ENCODE peak calls at places on chromosomes 13 and 19, in ten cellular contexts. G is ovary, Z is HCT116, N is sigmoid colon, F is Peyer's patch, U is IMR-90, J is A549, D is stomach, B is tibial nerve, X is heart left ventricle. H is an unnamed sample.

GRCh38 chr19:29645911-29646310 is 19.4 kb upstream of the PLEKHF1 start:
- DNase-seq in Z (no peak), G (peak; percentile 46), N (no peak), F (no peak), X (peak; percentile 60), B (no peak), J (no peak), U (peak; percentile 34), D (peak; percentile 77), H (no peak)

GRCh38 chr19:29277107-29277506 is 64.2 kb upstream of the UQCRFS1 start:
- DNase-seq in Z (no peak), F (peak; percentile 25), B (no peak), U (no peak), D (no peak), X (no peak), J (no peak), N (peak; percentile 28), G (no peak), H (peak; percentile 82)

GRCh38 chr19:575527-576506 is 3.4 kb downstream of the BSG start:
- DNase-seq in J (no peak), Z (no peak), G (peak; percentile 71), N (peak; percentile 87), D (peak; percentile 81), B (no peak), F (no peak), X (peak; percentile 78), U (peak; percentile 37), H (peak; percentile 93)

GRCh38 chr19:28023064-28023463 is 1189.9 kb downstream of the UQCRFS1 start:
- DNase-seq in F (no peak), U (no peak), J (no peak), N (no peak), Z (no peak), B (no peak), X (no peak), G (no peak), D (no peak), H (no peak)

GRCh38 chr19:37979547-37980082 is 72.6 kb downstream of the SIPA1L3 start:
- DNase-seq in Z (no peak), B (no peak), X (no peak), D (peak; percentile 67), J (no peak), U (no peak), G (no peak), N (no peak), F (peak; percentile 55), H (no peak)

GRCh38 chr19:1172353-1173159 is 1.5 kb downstream of the SBNO2 start:
- DNase-seq in D (peak; percentile 63), G (no peak), F (peak; percentile 50), B (peak; percentile 61), Z (no peak), X (no peak), J (no peak), U (peak; percentile 48), N (peak; percentile 88), H (no peak)

GRCh38 chr13:18212873-18213272 is 968.8 kb downstream of the TUBA3C start:
- DNase-seq in F (no peak), X (no peak), N (no peak), U (peak; percentile 1), D (no peak), B (peak; percentile 52), G (no peak), J (no peak), Z (no peak), H (no peak)

GRCh38 chr13:31204592-31204991 is 4.8 kb downstream of the B3GLCT start:
- DNase-seq in G (no peak), F (no peak), U (peak; percentile 60), B (no peak), J (peak; percentile 10), D (no peak), X (no peak), Z (peak; percentile 45), N (no peak), H (peak; percentile 56)

GRCh38 chr13:76878043-76878442 is 8.2 kb downstream of the KCTD12 start:
- DNase-seq in N (no peak), Z (no peak), U (no peak), G (no peak), F (no peak), B (no peak), X (no peak), D (no peak), J (no peak), H (no peak)

GRCh38 chr13:76882431-76882830 is 3.8 kb downstream of the KCTD12 start:
- DNase-seq in J (no peak), D (no peak), N (no peak), U (no peak), Z (no peak), X (no peak), B (no peak), F (no peak), G (no peak), H (no peak)

GRCh38 chr13:76875256-76875655 is 10.9 kb downstream of the KCTD12 start:
- DNase-seq in G (no peak), F (no peak), J (no peak), D (no peak), U (no peak), X (no peak), B (no peak), Z (no peak), N (no peak), H (no peak)

GRCh38 chr13:76879876-76880270 is 6.3 kb downstream of the KCTD12 start:
- DNase-seq in U (no peak), N (no peak), G (no peak), F (no peak), B (no peak), J (no peak), Z (no peak), X (no peak), D (no peak), H (no peak)

DNA sequence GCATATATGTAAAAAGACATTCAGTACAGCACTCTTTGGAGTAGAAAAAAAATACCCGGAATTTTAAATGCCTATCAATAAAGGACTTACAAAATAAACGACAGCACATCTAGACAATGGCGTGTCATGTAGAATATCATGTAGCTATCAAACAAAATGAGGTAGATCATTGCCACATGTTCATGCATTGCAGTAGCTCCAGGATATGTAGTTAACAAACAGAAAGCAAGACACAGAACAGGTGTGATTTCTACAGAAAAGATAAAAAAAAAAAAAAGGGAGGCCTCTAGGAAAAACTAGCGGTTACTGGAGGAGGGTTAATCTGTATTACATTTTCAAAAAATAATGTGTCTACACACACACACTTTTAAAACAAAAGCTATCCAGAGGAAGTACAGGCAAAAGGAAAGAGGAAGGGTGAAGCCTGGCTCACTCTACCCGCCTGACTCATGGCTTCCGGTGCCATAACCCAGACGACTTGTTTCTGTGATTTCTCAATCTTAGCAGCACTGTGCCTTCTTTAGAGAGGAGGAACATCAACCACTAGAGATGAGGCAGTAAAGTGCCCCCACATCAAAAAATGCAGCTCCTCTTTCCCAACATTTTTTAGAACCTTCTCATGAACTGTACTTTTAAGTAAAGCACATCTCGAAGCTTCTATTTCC is 6.9 kb downstream of the KCTD12 start:
- DNase-seq in X (peak; percentile 74), N (peak; percentile 89), U (peak; percentile 70), D (peak; percentile 38), B (peak; percentile 67), J (no peak), F (peak; percentile 58), G (peak; percentile 23), Z (no peak), H (peak; percentile 40)
- TF ChIP-seq POLR2A in X (no peak), N (no peak), U (no peak), D (no peak), B (no peak), J (no peak), F (no peak), G (no peak), Z (no peak), H (no peak)

DNA sequence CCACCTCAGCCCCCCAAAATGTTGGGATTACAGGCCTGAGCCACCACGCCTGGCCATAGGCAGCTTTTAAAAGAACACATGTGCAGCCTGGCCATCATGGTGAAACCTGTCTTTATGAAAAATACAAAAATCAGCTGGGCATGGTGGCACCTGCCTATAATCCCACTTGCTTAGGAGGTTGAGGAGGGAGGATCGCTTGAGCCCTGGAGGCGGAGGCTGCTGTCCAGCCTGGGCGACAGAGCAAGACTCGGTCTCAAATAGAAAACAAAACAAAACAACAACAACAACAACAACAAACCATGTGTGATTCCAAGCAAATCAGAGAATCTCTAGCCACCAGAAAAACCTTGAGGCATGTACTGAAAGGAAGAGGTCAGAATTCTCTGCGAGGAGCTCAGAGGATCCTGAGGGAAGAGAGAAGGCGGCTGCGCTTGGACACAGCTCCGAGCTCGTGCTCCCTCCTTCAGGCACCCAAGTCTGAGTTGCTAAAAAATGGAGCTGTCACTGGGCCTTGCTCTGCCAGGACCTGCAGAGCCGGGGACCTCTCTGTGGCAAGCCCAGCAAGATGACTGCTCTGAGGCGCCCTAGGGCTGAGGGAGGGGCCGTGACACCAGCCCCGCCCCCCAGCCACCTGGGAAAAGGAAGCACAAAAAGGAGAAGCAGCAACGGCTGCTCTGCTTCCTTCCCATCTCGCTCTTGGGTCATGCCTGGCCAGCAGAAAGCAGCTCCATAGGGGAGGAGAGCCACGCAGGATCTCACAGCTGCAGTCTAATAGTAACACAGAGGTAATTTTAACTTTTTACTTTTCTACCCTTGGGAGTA is at the start of gene ARL11:
- DNase-seq in U (no peak), Z (no peak), J (no peak), G (no peak), F (peak; percentile 91), X (peak; percentile 81), D (peak; percentile 56), B (peak; percentile 52), N (peak; percentile 76), H (no peak)
- TF ChIP-seq POLR2A in U (no peak), Z (no peak), J (no peak), G (no peak), F (peak; percentile 23), X (no peak), D (no peak), B (no peak), N (no peak), H (no peak)

GRCh38 chr13:110520431-110521295 is 40.9 kb downstream of the RAB20 start:
- DNase-seq in B (peak; percentile 91), N (peak; percentile 94), X (peak; percentile 83), F (peak; percentile 37), Z (no peak), U (peak; percentile 53), G (peak; percentile 49), J (no peak), D (peak; percentile 68), H (no peak)
- TF ChIP-seq POLR2A in B (peak; percentile 30), N (no peak), X (no peak), F (no peak), Z (no peak), U (no peak), G (no peak), J (no peak), D (no peak), H (no peak)

GRCh38 chr13:110642291-110642981 is 27.1 kb downstream of the NAXD start:
- DNase-seq in D (peak; percentile 22), X (peak; percentile 61), G (no peak), B (no peak), J (no peak), Z (no peak), U (no peak), F (no peak), N (no peak), H (no peak)

GRCh38 chr13:110644892-110645521 is 29.7 kb downstream of the NAXD start:
- DNase-seq in N (peak; percentile 90), Z (no peak), G (peak; percentile 77), B (no peak), X (peak; percentile 81), J (no peak), F (peak; percentile 69), U (peak; percentile 55), D (peak; percentile 77), H (no peak)

GRCh38 chr13:110643324-110643723 is 28.0 kb downstream of the NAXD start:
- DNase-seq in D (peak; percentile 24), Z (no peak), J (no peak), B (no peak), U (no peak), F (no peak), N (no peak), X (peak; percentile 45), G (no peak), H (no peak)

GRCh38 chr13:110645750-110646149 is 30.4 kb downstream of the NAXD start:
- DNase-seq in G (no peak), F (no peak), X (no peak), N (no peak), Z (no peak), J (no peak), D (no peak), B (no peak), U (no peak), H (no peak)

DNA sequence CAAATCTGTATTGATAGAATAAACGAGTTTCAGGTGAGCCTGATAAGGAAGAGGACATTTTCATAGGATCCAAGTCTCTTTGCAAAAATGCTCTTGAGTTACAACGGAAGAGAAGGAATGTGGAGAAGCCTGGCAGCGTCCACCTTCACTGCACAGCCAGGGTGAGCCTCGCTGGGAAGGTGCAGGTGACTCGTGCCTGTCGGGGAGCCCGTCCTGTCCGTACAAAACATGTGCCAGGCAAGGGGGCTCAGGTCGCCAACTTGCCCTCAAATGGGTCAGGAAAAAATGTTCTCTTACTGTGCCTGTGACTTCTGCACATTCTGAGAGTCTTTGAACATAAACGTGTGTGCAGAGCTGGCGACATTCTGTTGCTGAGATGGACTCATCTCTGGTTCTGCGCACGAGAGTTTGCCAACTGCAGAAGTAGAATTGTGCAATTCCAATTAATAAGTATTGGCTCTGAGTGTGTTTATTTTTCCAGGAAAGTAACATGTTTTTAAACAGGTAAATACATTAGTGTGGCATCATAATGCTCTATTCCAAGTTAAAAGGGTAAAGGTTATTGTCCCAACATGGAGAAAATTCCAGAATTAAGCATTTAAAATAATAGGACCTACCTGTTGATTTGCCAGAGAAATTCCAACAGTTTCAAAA is 28.6 kb downstream of the NAXD start:
- DNase-seq in F (no peak), B (no peak), J (no peak), U (no peak), D (peak; percentile 23), X (no peak), G (no peak), Z (no peak), N (no peak), H (no peak)
- TF ChIP-seq POLR2A in F (no peak), B (no peak), J (no peak), U (no peak), D (no peak), X (no peak), G (no peak), Z (no peak), N (no peak), H (no peak)

H was measured in H54.